ENCODE peak calls at places on chromosomes 13 and 19, in four cellular contexts. J, O, E and D are unnamed samples.

GRCh38 chr19:38809592-38810252 is 3.0 kb downstream of the LGALS4 start:
- DNase-seq in J (no peak), O (no peak), E (no peak), D (no peak)

GRCh38 chr13:113109151-113110047 is 3.8 kb downstream of the F7 start:
- DNase-seq in J (no peak), O (no peak), E (no peak), D (no peak)

GRCh38 chr19:37699057-37699456 is 20.5 kb downstream of the ZNF607 start:
- DNase-seq in J (peak), O (no peak), E (no peak), D (no peak)

GRCh38 chr19:45470147-45471081 is 2.6 kb downstream of the FOSB start:
- DNase-seq in J (no peak), O (no peak), E (peak), D (no peak)

GRCh38 chr13:112791662-112792440 is 102.0 kb downstream of the ATP11A start:
- DNase-seq in J (no peak), O (no peak), E (no peak), D (no peak)

GRCh38 chr19:39158646-39159260 is 33.2 kb downstream of the PAK4 start:
- DNase-seq in J (no peak), O (no peak), E (peak), D (no peak)

GRCh38 chr19:35040826-35041547 is 534 bp upstream of the HPN start:
- DNase-seq in J (peak), O (no peak), E (peak), D (peak)

GRCh38 chr13:110008816-110009215 is 222.4 kb upstream of the IRS2 start:
- DNase-seq in J (no peak), O (no peak), E (no peak), D (no peak)

GRCh38 chr13:45086484-45086883 is 33.8 kb upstream of the GTF2F2 start:
- DNase-seq in J (no peak), O (no peak), E (no peak), D (no peak)

GRCh38 chr19:34232566-34233481 is 21.5 kb upstream of the GARRE1 start:
- DNase-seq in J (peak), O (no peak), E (peak), D (peak)

GRCh38 chr19:11639245-11639601 is 41.9 kb downstream of the ZNF627 start:
- DNase-seq in J (no peak), O (no peak), E (no peak), D (no peak)

GRCh38 chr13:100106005-100106404 is 17.1 kb downstream of the PCCA start:
- DNase-seq in J (no peak), O (no peak), E (no peak), D (no peak)

GRCh38 chr13:77000475-77000874 is 8.6 kb downstream of the CLN5 start:
- DNase-seq in J (no peak), O (no peak), E (no peak), D (no peak)

GRCh38 chr19:6229951-6230712 is 49.6 kb downstream of the MLLT1 start:
- DNase-seq in J (no peak), O (no peak), E (no peak), D (no peak)

GRCh38 chr13:27853345-27853744 is 61.1 kb downstream of the GSX1 start:
- DNase-seq in J (no peak), O (no peak), E (no peak), D (no peak)

GRCh38 chr13:27855381-27855780 is 63.1 kb downstream of the GSX1 start:
- DNase-seq in J (no peak), O (no peak), E (no peak), D (no peak)

GRCh38 chr13:27854606-27855005 is 62.3 kb downstream of the GSX1 start:
- DNase-seq in J (no peak), O (no peak), E (no peak), D (no peak)

GRCh38 chr13:27852491-27852890 is 60.2 kb downstream of the GSX1 start:
- DNase-seq in J (no peak), O (no peak), E (no peak), D (no peak)

GRCh38 chr13:27853871-27854270 is 61.6 kb downstream of the GSX1 start:
- DNase-seq in J (no peak), O (no peak), E (no peak), D (no peak)
- H3K9ac ChIP-seq in J (no peak), O (no peak), E (no peak), D (no peak)

GRCh38 chr13:27338816-27339215 is 68.2 kb downstream of the RASL11A start:
- DNase-seq in J (peak), O (no peak), E (peak), D (no peak)
- TF ChIP-seq MYC in J (no peak), O (no peak), E (no peak), D (no peak)

GRCh38 chr13:40063743-40064142 is 408.3 kb downstream of the COG6 start:
- DNase-seq in J (peak), O (no peak), E (no peak), D (no peak)
- H3K9ac ChIP-seq in J (no peak), O (no peak), E (no peak), D (no peak)

GRCh38 chr13:20439261-20439660 is 86.4 kb downstream of the CRYL1 start:
- DNase-seq in J (no peak), O (no peak), E (no peak), D (no peak)

GRCh38 chr13:20436505-20436904 is 89.2 kb downstream of the CRYL1 start:
- DNase-seq in J (no peak), O (no peak), E (no peak), D (no peak)

GRCh38 chr13:20431687-20432384 is 93.8 kb downstream of the CRYL1 start:
- DNase-seq in J (no peak), O (no peak), E (no peak), D (no peak)

GRCh38 chr13:20438801-20439200 is 86.9 kb downstream of the CRYL1 start:
- DNase-seq in J (no peak), O (no peak), E (no peak), D (no peak)

DNA sequence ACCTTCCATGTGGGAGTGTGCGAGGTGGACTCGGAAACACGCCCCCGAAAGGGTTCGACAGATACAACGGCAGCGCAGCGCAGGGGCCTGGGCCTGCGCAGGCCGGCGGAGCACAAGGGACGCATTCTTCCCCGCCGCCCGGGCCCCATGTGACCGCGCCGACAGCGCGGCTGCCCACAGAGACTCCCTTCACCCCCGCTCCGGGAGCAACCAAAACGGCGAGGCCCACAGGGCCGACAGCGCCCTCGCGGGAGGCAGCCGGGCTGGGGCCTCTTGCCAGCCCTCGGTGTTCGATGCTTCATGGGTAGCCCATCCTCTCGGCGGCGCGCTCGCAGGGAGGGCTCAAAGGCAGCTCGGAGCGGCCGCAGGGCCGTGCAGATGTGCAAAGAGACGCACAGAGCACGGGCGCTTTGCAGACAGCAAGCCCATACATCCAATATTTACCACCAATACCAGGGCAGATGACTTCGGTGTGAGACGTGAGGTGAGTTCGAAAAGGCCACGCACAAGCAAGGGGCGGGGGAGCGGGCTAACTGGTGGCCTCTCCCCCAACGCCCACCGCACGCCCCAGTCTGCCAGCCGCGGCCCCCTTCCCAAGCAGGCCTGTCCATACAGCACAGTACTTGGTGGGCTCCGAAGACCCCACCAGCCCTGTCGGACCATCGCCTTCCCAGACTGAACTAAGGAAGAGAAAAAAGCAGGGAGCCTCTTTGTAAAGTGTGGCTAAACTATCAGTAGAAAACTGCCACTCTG is 89.9 kb downstream of the CRYL1 start:
- DNase-seq in J (no peak), O (no peak), E (no peak), D (no peak)
- TF ChIP-seq MYC in J (no peak), O (no peak), E (no peak), D (no peak)

GRCh38 chr19:36112678-36113077 is 1.7 kb downstream of the OVOL3 start:
- DNase-seq in J (no peak), O (no peak), E (no peak), D (no peak)
- H3K9ac ChIP-seq in J (no peak), O (no peak), E (no peak), D (no peak)

DNA sequence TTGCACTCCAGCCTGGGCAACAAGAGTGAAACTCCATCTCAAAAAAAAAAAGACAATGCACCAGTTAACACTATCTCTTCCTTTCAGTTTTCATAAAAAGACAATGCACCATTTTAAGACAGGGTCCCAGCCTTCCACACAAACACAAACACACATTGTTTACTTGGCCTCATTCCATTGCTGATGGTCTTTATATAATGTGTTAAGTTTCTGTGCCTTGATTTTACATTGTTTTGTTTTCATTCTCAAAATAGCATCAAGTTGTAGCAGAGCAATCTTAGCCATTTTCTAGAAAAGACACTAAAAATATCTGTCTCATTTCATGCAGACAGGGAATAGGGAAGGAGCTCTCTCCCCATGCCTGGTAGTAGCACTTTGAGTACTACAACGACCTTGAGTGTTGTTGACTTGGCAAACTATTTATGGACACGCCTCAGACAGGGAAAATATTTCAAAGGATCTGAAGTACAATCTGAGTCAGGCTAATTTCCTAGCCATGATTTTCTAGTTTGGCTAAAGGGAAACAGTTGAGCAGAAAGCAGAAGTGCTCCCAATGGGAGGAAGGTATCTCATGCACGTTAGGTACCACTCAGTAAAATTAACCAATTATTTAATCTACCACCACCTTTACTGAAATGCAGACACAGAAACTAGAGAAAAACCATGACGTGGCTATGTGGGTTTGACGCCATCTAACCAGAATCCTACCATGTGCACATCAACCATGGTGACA is 120.6 kb downstream of the ABCC4 start:
- DNase-seq in J (peak), O (no peak), E (no peak), D (no peak)
- TF ChIP-seq MYC in J (no peak), O (no peak), E (no peak), D (no peak)